ENCODE peak calls at places on chromosomes 3 and 15, in five cellular contexts. G is right lobe of liver, K is dorsolateral prefrontal cortex, L is right atrium auricular region, V is pancreas. W is an unnamed sample.

GRCh38 chr15:38623744-38624143 is 59.1 kb upstream of the RASGRP1 start:
- DNase-seq in G (no peak), K (no peak), L (no peak), V (no peak), W (no peak)

GRCh38 chr15:69595009-69595825 is 142.6 kb downstream of the RPLP1 start:
- DNase-seq in G (peak), K (no peak), L (peak), V (peak), W (peak)

GRCh38 chr3:140050396-140050795 is 115.4 kb downstream of the CLSTN2 start:
- DNase-seq in G (no peak), K (no peak), L (no peak), V (no peak), W (no peak)

GRCh38 chr3:24145981-24146822 is 201.1 kb downstream of the NR1D2 start:
- DNase-seq in G (no peak), K (no peak), L (no peak), V (no peak), W (no peak)

GRCh38 chr3:196399485-196399945 is 32.7 kb downstream of the UBXN7 start:
- DNase-seq in G (no peak), K (no peak), L (no peak), V (no peak), W (no peak)

GRCh38 chr3:176159796-176160195 is 1037.5 kb downstream of the TBL1XR1 start:
- DNase-seq in G (no peak), K (no peak), L (no peak), V (no peak), W (no peak)

GRCh38 chr15:83769411-83769960 is 115.6 kb downstream of the ADAMTSL3 start:
- DNase-seq in G (no peak), K (no peak), L (no peak), V (no peak), W (no peak)

GRCh38 chr3:188974856-188975611 is 196.7 kb upstream of the TPRG1 start:
- DNase-seq in G (no peak), K (no peak), L (no peak), V (no peak), W (no peak)

GRCh38 chr3:113240841-113241240 is 29.5 kb downstream of the BOC start:
- DNase-seq in G (no peak), K (no peak), L (no peak), V (no peak), W (no peak)

GRCh38 chr3:43950775-43951174 is 260.0 kb downstream of the ABHD5 start:
- DNase-seq in G (no peak), K (no peak), L (no peak), V (no peak), W (no peak)

GRCh38 chr3:14962762-14963161 is 15.4 kb downstream of the NR2C2 start:
- DNase-seq in G (no peak), K (no peak), L (no peak), V (no peak), W (no peak)

GRCh38 chr3:79005084-79005483 is 762.7 kb downstream of the ROBO1 start:
- DNase-seq in G (no peak), K (no peak), L (no peak), V (no peak), W (no peak)

GRCh38 chr3:157487339-157487738 is 15.9 kb downstream of the VEPH1 start:
- DNase-seq in G (no peak), K (no peak), L (no peak), V (no peak), W (no peak)

GRCh38 chr15:60005352-60006202 is 1.5 kb downstream of the FOXB1 start:
- DNase-seq in G (no peak), K (no peak), L (no peak), V (no peak), W (no peak)

GRCh38 chr3:194450341-194450740 is 36.5 kb downstream of the ATP13A3 start:
- DNase-seq in G (no peak), K (no peak), L (no peak), V (no peak), W (no peak)

GRCh38 chr3:45606991-45607712 is 12.6 kb downstream of the LIMD1 start:
- DNase-seq in G (no peak), K (no peak), L (no peak), V (no peak), W (no peak)

GRCh38 chr15:69939513-69940440 is 157.9 kb downstream of the TLE3 start:
- DNase-seq in G (no peak), K (no peak), L (no peak), V (no peak), W (no peak)

GRCh38 chr3:55069950-55070349 is 142.1 kb upstream of the LRTM1 start:
- DNase-seq in G (no peak), K (no peak), L (no peak), V (no peak), W (no peak)

GRCh38 chr15:91032919-91033803 is 10.8 kb upstream of the VPS33B start:
- DNase-seq in G (peak), K (no peak), L (no peak), V (peak), W (peak)

GRCh38 chr15:91478717-91479191 is 374.8 kb upstream of the SLCO3A1 start:
- DNase-seq in G (no peak), K (no peak), L (no peak), V (no peak), W (no peak)

GRCh38 chr3:101325393-101326134 is 5.2 kb upstream of the IMPG2 start:
- DNase-seq in G (no peak), K (no peak), L (no peak), V (no peak), W (no peak)

GRCh38 chr3:13746385-13746784 is 133.5 kb downstream of the WNT7A start:
- DNase-seq in G (no peak), K (no peak), L (no peak), V (no peak), W (no peak)

GRCh38 chr3:161104561-161105551 is at the start of gene B3GALNT1:
- DNase-seq in G (peak), K (peak), L (no peak), V (peak), W (no peak)

GRCh38 chr15:78452485-78452884 is 14.5 kb downstream of the IREB2 start:
- DNase-seq in G (no peak), K (no peak), L (no peak), V (no peak), W (no peak)

GRCh38 chr15:58360421-58361090 is 71.2 kb upstream of the LIPC start:
- DNase-seq in G (no peak), K (no peak), L (no peak), V (no peak), W (no peak)

GRCh38 chr3:114451561-114452018 is 157.8 kb downstream of the TIGIT start:
- DNase-seq in G (peak), K (no peak), L (no peak), V (no peak), W (peak)

GRCh38 chr3:138950006-138950644 is 3.1 kb downstream of the FOXL2NB start:
- DNase-seq in G (no peak), K (no peak), L (no peak), V (peak), W (no peak)

GRCh38 chr15:85865070-85865684 is 70.5 kb upstream of the KLHL25 start:
- DNase-seq in G (no peak), K (peak), L (peak), V (no peak), W (peak)

GRCh38 chr15:25501828-25502446 is 63.1 kb upstream of the UBE3A start:
- DNase-seq in G (no peak), K (no peak), L (no peak), V (no peak), W (peak)

DNA sequence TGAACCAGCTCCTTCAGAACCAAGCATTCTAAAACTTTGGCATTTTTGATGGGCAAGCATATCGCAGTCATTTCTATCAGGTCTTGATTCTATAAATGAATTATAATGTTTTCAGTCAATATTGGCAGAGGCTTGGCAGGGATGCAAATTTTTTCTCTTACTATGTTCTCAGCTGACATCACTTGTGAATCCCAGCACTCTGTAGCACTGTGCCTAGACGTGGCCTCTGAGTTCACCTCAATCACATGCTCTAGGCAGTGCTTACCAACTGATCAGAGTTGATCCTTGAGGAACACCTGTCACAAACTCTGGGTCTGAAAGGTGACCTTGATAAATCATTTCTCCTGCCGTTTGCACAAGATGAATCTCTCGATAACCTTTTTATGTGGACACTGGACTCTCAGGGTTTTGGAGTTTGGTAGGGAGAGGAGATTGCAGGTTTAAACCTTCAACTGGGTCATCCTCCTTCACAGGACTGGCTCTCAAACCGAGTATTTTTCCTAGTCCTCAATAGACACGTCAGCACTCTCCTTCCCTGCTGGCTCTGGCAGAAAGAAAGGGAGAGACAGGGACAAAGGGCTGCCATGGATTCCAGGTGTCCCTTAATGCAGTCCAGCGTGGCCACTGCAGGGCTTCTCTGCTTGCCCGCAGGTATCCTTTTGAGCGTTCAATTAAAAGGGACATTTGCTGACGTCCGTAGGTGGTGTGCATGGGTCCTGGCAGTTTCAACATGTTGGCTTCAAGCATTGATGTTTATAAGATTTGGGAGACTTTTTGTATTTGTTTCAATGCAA is 222.3 kb upstream of the CMC1 start:
- DNase-seq in G (no peak), K (no peak), L (no peak), V (no peak), W (peak)
- H3K4me3 ChIP-seq in G (no peak), K (no peak), L (no peak), V (no peak), W (peak)

GRCh38 chr3:116034797-116035196 is 410.5 kb downstream of the LSAMP start:
- DNase-seq in G (no peak), K (no peak), L (no peak), V (no peak), W (no peak)
- TF ChIP-seq CTCF in G (no peak), K (no peak), L (no peak), V (no peak), W (no peak)

GRCh38 chr15:94912760-94913159 is 681.4 kb downstream of the MCTP2 start:
- DNase-seq in G (no peak), K (no peak), L (no peak), V (no peak), W (no peak)
- H3K4me3 ChIP-seq in G (no peak), K (no peak), L (no peak), V (no peak), W (no peak)

GRCh38 chr15:66905954-66906353 is 159.4 kb upstream of the SMAD3 start:
- DNase-seq in G (peak), K (no peak), L (no peak), V (no peak), W (no peak)
- TF ChIP-seq CTCF in G (no peak), K (no peak), L (no peak), V (no peak), W (no peak)

GRCh38 chr3:64353256-64353655 is 128.0 kb upstream of the PRICKLE2 start:
- DNase-seq in G (no peak), K (no peak), L (no peak), V (no peak), W (no peak)
- H3K4me3 ChIP-seq in G (no peak), K (no peak), L (no peak), V (no peak), W (no peak)

GRCh38 chr15:40289140-40289775 is 6.4 kb upstream of the ANKRD63 start:
- DNase-seq in G (peak), K (no peak), L (no peak), V (peak), W (peak)
- TF ChIP-seq CTCF in G (peak), K (no peak), L (no peak), V (no peak), W (peak)

W was measured in LNCaP clone FGC.